ENCODE peak calls at places on chromosomes 2 and 18, in nine cellular contexts. One of them, this sample, is unnamed. For H3K4me1, the result is how much of the 10 kb centered on the place peaks cover.

GRCh38 chr18:49359732-49360444 is 100.6 kb downstream of the DYM start:
- DNase-seq in uterus: no peak
- DNase-seq in Peyer's patch: no peak
- DNase-seq in IMR-90: peak
- DNase-seq in sigmoid colon: no peak
- DNase-seq in body of pancreas: no peak
- DNase-seq in HCT116: no peak
- DNase-seq in heart left ventricle: no peak
- DNase-seq in endothelial cell of umbilical vein: no peak
- DNase-seq in this sample: no peak

GRCh38 chr2:212646698-212647097 is 108.1 kb upstream of the ERBB4 start:
- DNase-seq in IMR-90: peak
- DNase-seq in uterus: no peak
- DNase-seq in endothelial cell of umbilical vein: no peak
- DNase-seq in heart left ventricle: no peak
- DNase-seq in sigmoid colon: no peak
- DNase-seq in body of pancreas: no peak
- DNase-seq in HCT116: no peak
- DNase-seq in Peyer's patch: no peak
- DNase-seq in this sample: no peak

GRCh38 chr2:119249311-119249710 is 25.7 kb downstream of the STEAP3 start:
- DNase-seq in sigmoid colon: no peak
- DNase-seq in uterus: peak
- DNase-seq in endothelial cell of umbilical vein: no peak
- DNase-seq in HCT116: no peak
- DNase-seq in IMR-90: no peak
- DNase-seq in body of pancreas: no peak
- DNase-seq in heart left ventricle: no peak
- DNase-seq in Peyer's patch: no peak
- DNase-seq in this sample: peak

GRCh38 chr2:238655974-238656722 is 191.7 kb upstream of the TWIST2 start:
- DNase-seq in IMR-90: no peak
- DNase-seq in endothelial cell of umbilical vein: no peak
- DNase-seq in HCT116: no peak
- DNase-seq in heart left ventricle: no peak
- DNase-seq in body of pancreas: no peak
- DNase-seq in sigmoid colon: no peak
- DNase-seq in Peyer's patch: no peak
- DNase-seq in uterus: no peak
- DNase-seq in this sample: no peak

GRCh38 chr18:48580782-48581181 is 42.0 kb downstream of the CTIF start:
- DNase-seq in uterus: no peak
- DNase-seq in HCT116: no peak
- DNase-seq in IMR-90: no peak
- DNase-seq in body of pancreas: no peak
- DNase-seq in endothelial cell of umbilical vein: no peak
- DNase-seq in heart left ventricle: peak
- DNase-seq in sigmoid colon: no peak
- DNase-seq in Peyer's patch: no peak
- DNase-seq in this sample: no peak

GRCh38 chr2:102473020-102473419 is at the start of gene SLC9A4:
- DNase-seq in sigmoid colon: no peak
- DNase-seq in heart left ventricle: no peak
- DNase-seq in IMR-90: peak
- DNase-seq in endothelial cell of umbilical vein: peak
- DNase-seq in uterus: no peak
- DNase-seq in HCT116: peak
- DNase-seq in Peyer's patch: peak
- DNase-seq in body of pancreas: peak
- DNase-seq in this sample: peak

GRCh38 chr2:9675369-9676351 is 44.9 kb upstream of the YWHAQ start:
- DNase-seq in body of pancreas: no peak
- DNase-seq in HCT116: no peak
- DNase-seq in sigmoid colon: no peak
- DNase-seq in heart left ventricle: no peak
- DNase-seq in uterus: no peak
- DNase-seq in Peyer's patch: no peak
- DNase-seq in IMR-90: peak
- DNase-seq in endothelial cell of umbilical vein: peak
- DNase-seq in this sample: no peak

GRCh38 chr2:226552571-226553285 is 246.9 kb downstream of the IRS1 start:
- DNase-seq in HCT116: no peak
- DNase-seq in IMR-90: no peak
- DNase-seq in heart left ventricle: no peak
- DNase-seq in body of pancreas: no peak
- DNase-seq in uterus: no peak
- DNase-seq in sigmoid colon: no peak
- DNase-seq in endothelial cell of umbilical vein: no peak
- DNase-seq in Peyer's patch: no peak
- DNase-seq in this sample: no peak

GRCh38 chr18:33440011-33440383 is 524 bp downstream of the CCDC178 start:
- DNase-seq in IMR-90: peak
- DNase-seq in body of pancreas: peak
- DNase-seq in Peyer's patch: no peak
- DNase-seq in heart left ventricle: peak
- DNase-seq in sigmoid colon: peak
- DNase-seq in endothelial cell of umbilical vein: peak
- DNase-seq in HCT116: no peak
- DNase-seq in uterus: peak
- DNase-seq in this sample: peak

GRCh38 chr2:64522843-64523428 is 1.2 kb upstream of the AFTPH start:
- DNase-seq in HCT116: peak
- DNase-seq in endothelial cell of umbilical vein: peak
- DNase-seq in IMR-90: peak
- DNase-seq in Peyer's patch: peak
- DNase-seq in heart left ventricle: peak
- DNase-seq in body of pancreas: peak
- DNase-seq in sigmoid colon: no peak
- DNase-seq in uterus: peak
- DNase-seq in this sample: peak

GRCh38 chr2:229342376-229342775 is 71.3 kb upstream of the PID1 start:
- DNase-seq in Peyer's patch: no peak
- DNase-seq in uterus: peak
- DNase-seq in heart left ventricle: no peak
- DNase-seq in body of pancreas: peak
- DNase-seq in HCT116: peak
- DNase-seq in IMR-90: no peak
- DNase-seq in endothelial cell of umbilical vein: no peak
- DNase-seq in sigmoid colon: no peak
- DNase-seq in this sample: peak

DNA sequence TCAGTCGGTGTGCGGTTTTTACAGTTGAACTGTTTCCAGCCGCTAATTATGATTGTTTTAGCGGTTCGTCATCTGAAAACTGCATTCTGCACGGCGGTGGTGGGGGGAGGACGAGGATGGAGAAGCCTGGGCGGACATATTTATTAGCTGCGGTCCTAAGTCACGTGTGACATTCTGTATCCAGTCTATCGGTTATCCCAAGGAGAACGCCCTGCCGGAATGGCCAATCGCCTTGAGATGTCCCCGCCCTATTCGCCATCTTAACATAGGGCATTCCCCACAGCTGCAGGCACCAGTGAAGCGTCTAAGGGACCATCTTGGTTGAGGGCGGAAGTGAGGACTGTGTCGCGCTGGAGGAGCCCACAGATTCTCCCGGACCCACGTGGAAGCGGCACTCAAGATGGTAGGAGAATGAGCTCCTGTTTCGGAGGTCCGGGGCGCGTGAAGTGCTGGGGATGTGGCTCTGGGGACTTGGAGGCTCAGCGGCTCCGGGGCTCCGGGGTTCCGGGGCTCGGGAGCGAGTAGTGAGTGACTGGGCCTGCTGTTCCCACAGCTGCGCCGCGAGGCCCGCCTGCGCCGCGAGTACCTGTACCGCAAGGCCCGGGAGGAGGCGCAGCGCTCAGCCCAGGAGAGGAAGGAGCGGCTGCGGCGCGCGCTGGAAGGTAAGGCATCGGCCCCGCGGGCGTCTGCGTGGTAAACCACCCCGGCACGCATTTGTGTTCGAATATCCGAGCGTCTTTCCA is at the start of gene IMP4:
- DNase-seq in Peyer's patch: peak
- DNase-seq in IMR-90: peak
- DNase-seq in heart left ventricle: peak
- DNase-seq in endothelial cell of umbilical vein: peak
- DNase-seq in uterus: peak
- DNase-seq in body of pancreas: peak
- DNase-seq in sigmoid colon: peak
- DNase-seq in HCT116: peak
- DNase-seq in this sample: peak
- TF ChIP-seq POLR2A in Peyer's patch: peak
- TF ChIP-seq POLR2A in IMR-90: peak
- TF ChIP-seq POLR2A in heart left ventricle: no peak
- TF ChIP-seq POLR2A in endothelial cell of umbilical vein: peak
- TF ChIP-seq POLR2A in uterus: peak
- TF ChIP-seq POLR2A in body of pancreas: peak
- TF ChIP-seq POLR2A in sigmoid colon: no peak
- TF ChIP-seq POLR2A in HCT116: peak
- TF ChIP-seq POLR2A in this sample: peak

GRCh38 chr2:45963816-45964215 is 312.3 kb downstream of the PRKCE start:
- DNase-seq in Peyer's patch: no peak
- DNase-seq in IMR-90: no peak
- DNase-seq in body of pancreas: no peak
- DNase-seq in sigmoid colon: peak
- DNase-seq in uterus: no peak
- DNase-seq in endothelial cell of umbilical vein: no peak
- DNase-seq in HCT116: peak
- DNase-seq in heart left ventricle: no peak
- DNase-seq in this sample: no peak
- H3K4me1 ChIP-seq in Peyer's patch: under half
- H3K4me1 ChIP-seq in IMR-90: under half
- H3K4me1 ChIP-seq in body of pancreas: under half
- H3K4me1 ChIP-seq in sigmoid colon: under half
- H3K4me1 ChIP-seq in uterus: under half
- H3K4me1 ChIP-seq in endothelial cell of umbilical vein: under half
- H3K4me1 ChIP-seq in HCT116: half or more
- H3K4me1 ChIP-seq in heart left ventricle: under half
- H3K4me1 ChIP-seq in this sample: half or more

DNA sequence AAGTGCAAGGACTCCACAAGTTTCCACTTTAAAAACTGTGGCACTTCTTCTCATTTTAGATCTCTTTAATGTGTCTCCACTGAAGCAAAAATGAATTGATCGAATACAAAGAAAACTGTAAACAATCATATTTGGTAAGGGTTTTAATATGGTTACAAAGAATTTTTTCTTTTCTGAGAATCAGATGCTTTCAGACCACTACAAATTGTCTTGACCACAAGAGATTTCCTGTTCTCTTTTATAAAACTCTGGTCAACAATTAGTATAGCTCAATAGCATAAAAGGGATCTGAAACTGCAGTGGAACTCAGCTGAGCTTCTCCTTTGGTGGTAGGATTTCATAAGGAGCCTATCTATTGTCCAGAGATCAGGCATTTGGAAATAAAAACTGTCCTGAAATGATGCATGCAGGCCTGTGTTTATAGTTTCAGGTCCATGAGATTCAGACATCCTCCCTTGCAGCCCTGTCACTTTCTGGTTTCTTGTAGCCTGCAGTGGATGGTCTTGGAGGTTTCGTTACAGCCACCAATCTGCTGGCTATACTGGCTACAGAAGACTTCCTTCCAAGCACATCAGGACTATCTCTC is 120.0 kb downstream of the DOCK10 start:
- DNase-seq in body of pancreas: no peak
- DNase-seq in HCT116: no peak
- DNase-seq in uterus: no peak
- DNase-seq in heart left ventricle: no peak
- DNase-seq in endothelial cell of umbilical vein: no peak
- DNase-seq in IMR-90: peak
- DNase-seq in Peyer's patch: peak
- DNase-seq in sigmoid colon: no peak
- DNase-seq in this sample: no peak
- TF ChIP-seq POLR2A in body of pancreas: no peak
- TF ChIP-seq POLR2A in HCT116: no peak
- TF ChIP-seq POLR2A in uterus: no peak
- TF ChIP-seq POLR2A in heart left ventricle: no peak
- TF ChIP-seq POLR2A in endothelial cell of umbilical vein: no peak
- TF ChIP-seq POLR2A in IMR-90: no peak
- TF ChIP-seq POLR2A in Peyer's patch: no peak
- TF ChIP-seq POLR2A in sigmoid colon: no peak
- TF ChIP-seq POLR2A in this sample: no peak

GRCh38 chr2:54629914-54630609 is 93.4 kb upstream of the EML6 start:
- DNase-seq in IMR-90: peak
- DNase-seq in uterus: no peak
- DNase-seq in HCT116: no peak
- DNase-seq in sigmoid colon: no peak
- DNase-seq in endothelial cell of umbilical vein: no peak
- DNase-seq in body of pancreas: peak
- DNase-seq in heart left ventricle: peak
- DNase-seq in Peyer's patch: no peak
- DNase-seq in this sample: peak

GRCh38 chr2:54629390-54629789 is 94.1 kb upstream of the EML6 start:
- DNase-seq in Peyer's patch: no peak
- DNase-seq in IMR-90: no peak
- DNase-seq in HCT116: no peak
- DNase-seq in uterus: no peak
- DNase-seq in sigmoid colon: no peak
- DNase-seq in body of pancreas: peak
- DNase-seq in endothelial cell of umbilical vein: no peak
- DNase-seq in heart left ventricle: no peak
- DNase-seq in this sample: no peak

GRCh38 chr2:54631755-54632154 is 91.7 kb upstream of the EML6 start:
- DNase-seq in body of pancreas: no peak
- DNase-seq in sigmoid colon: no peak
- DNase-seq in heart left ventricle: no peak
- DNase-seq in HCT116: no peak
- DNase-seq in uterus: no peak
- DNase-seq in endothelial cell of umbilical vein: no peak
- DNase-seq in Peyer's patch: no peak
- DNase-seq in IMR-90: no peak
- DNase-seq in this sample: no peak

GRCh38 chr2:54628957-54629356 is 94.5 kb upstream of the EML6 start:
- DNase-seq in IMR-90: no peak
- DNase-seq in sigmoid colon: no peak
- DNase-seq in body of pancreas: no peak
- DNase-seq in Peyer's patch: no peak
- DNase-seq in heart left ventricle: no peak
- DNase-seq in uterus: no peak
- DNase-seq in HCT116: no peak
- DNase-seq in endothelial cell of umbilical vein: no peak
- DNase-seq in this sample: no peak

DNA sequence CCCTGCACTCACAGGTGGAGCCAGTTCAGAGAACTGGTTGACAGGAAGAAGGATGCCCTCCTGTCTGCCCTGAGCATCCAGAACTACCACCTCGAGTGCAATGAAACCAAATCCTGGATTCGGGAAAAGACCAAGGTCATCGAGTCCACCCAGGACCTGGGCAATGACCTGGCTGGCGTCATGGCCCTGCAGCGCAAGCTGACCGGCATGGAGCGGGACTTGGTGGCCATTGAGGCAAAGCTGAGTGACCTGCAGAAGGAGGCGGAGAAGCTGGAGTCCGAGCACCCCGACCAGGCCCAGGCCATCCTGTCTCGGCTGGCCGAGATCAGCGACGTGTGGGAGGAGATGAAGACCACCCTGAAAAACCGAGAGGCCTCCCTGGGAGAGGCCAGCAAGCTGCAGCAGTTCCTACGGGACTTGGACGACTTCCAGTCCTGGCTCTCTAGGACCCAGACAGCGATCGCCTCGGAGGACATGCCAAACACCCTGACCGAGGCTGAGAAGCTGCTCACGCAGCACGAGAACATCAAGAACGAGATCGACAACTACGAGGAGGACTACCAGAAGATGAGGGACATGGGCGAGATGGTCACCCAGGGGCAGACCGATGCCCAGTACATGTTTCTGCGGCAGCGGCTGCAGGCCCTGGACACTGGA is 92.5 kb upstream of the EML6 start:
- DNase-seq in uterus: no peak
- DNase-seq in body of pancreas: peak
- DNase-seq in Peyer's patch: no peak
- DNase-seq in IMR-90: no peak
- DNase-seq in endothelial cell of umbilical vein: no peak
- DNase-seq in sigmoid colon: no peak
- DNase-seq in HCT116: no peak
- DNase-seq in heart left ventricle: peak
- DNase-seq in this sample: no peak
- H3K4me1 ChIP-seq in uterus: under half
- H3K4me1 ChIP-seq in body of pancreas: half or more
- H3K4me1 ChIP-seq in Peyer's patch: under half
- H3K4me1 ChIP-seq in IMR-90: under half
- H3K4me1 ChIP-seq in endothelial cell of umbilical vein: under half
- H3K4me1 ChIP-seq in sigmoid colon: under half
- H3K4me1 ChIP-seq in HCT116: under half
- H3K4me1 ChIP-seq in heart left ventricle: half or more
- H3K4me1 ChIP-seq in this sample: half or more